ENCODE peak calls at places on chromosomes 2 and 18, in five cellular contexts. I, C, O, D and Y are unnamed samples.

GRCh38 chr2:7780345-7780744 is 863.1 kb downstream of the RNF144A start:
- DNase-seq in I (no peak), C (no peak), O (no peak), D (no peak), Y (no peak)

GRCh38 chr2:238790877-238791276 is 57.0 kb upstream of the TWIST2 start:
- DNase-seq in I (no peak), C (no peak), O (no peak), D (no peak), Y (no peak)

GRCh38 chr2:202064206-202064880 is 8.7 kb upstream of the KIAA2012 start:
- DNase-seq in I (peak; percentile 60), C (no peak), O (no peak), D (peak; percentile 27), Y (no peak)

GRCh38 chr2:106288873-106289272 is 94.8 kb upstream of the UXS1 start:
- DNase-seq in I (no peak), C (no peak), O (no peak), D (no peak), Y (no peak)

GRCh38 chr18:61597321-61597720 is 264.1 kb downstream of the CDH20 start:
- DNase-seq in I (no peak), C (no peak), O (no peak), D (no peak), Y (no peak)

GRCh38 chr2:25479761-25480160 is 138.0 kb upstream of the DNMT3A start:
- DNase-seq in I (no peak), C (no peak), O (no peak), D (no peak), Y (no peak)

GRCh38 chr2:207767461-207768167 is 2.1 kb downstream of the FZD5 start:
- DNase-seq in I (peak; percentile 78), C (peak; percentile 82), O (no peak), D (peak; percentile 74), Y (no peak)

GRCh38 chr2:84959494-84960156 is 11.3 kb upstream of the KCMF1 start:
- DNase-seq in I (peak; percentile 91), C (no peak), O (no peak), D (no peak), Y (no peak)

GRCh38 chr2:69961496-69961895 is at the start of gene ASPRV1:
- DNase-seq in I (peak; percentile 33), C (no peak), O (no peak), D (no peak), Y (no peak)

GRCh38 chr2:237674731-237675276 is 47.4 kb downstream of the LRRFIP1 start:
- DNase-seq in I (peak; percentile 79), C (peak; percentile 84), O (peak; percentile 61), D (peak; percentile 90), Y (no peak)

GRCh38 chr2:241771286-241772062 is 5.1 kb upstream of the GAL3ST2 start:
- DNase-seq in I (no peak), C (no peak), O (peak; percentile 53), D (peak; percentile 41), Y (no peak)

GRCh38 chr2:73293534-73294171 is at the start of gene EGR4:
- DNase-seq in I (peak; percentile 95), C (peak; percentile 57), O (peak; percentile 93), D (peak; percentile 93), Y (no peak)

GRCh38 chr2:1990724-1991123 is 246.4 kb upstream of the PXDN start:
- DNase-seq in I (no peak), C (no peak), O (no peak), D (peak; percentile 96), Y (no peak)

GRCh38 chr18:3720818-3721545 is 271.0 kb downstream of the TGIF1 start:
- DNase-seq in I (no peak), C (no peak), O (no peak), D (no peak), Y (no peak)

GRCh38 chr18:13566941-13567762 is 159.2 kb downstream of the FAM210A start:
- DNase-seq in I (no peak), C (no peak), O (no peak), D (no peak), Y (peak; percentile 55)

GRCh38 chr2:241066171-241066892 is 35.8 kb downstream of the MTERF4 start:
- DNase-seq in I (no peak), C (no peak), O (no peak), D (no peak), Y (no peak)

GRCh38 chr2:177724398-177725287 is 332.1 kb downstream of the AGPS start:
- DNase-seq in I (peak; percentile 77), C (peak; percentile 54), O (peak; percentile 12), D (peak; percentile 60), Y (no peak)

GRCh38 chr2:4217737-4218136 is 514.4 kb downstream of the DCDC2C start:
- DNase-seq in I (no peak), C (no peak), O (no peak), D (no peak), Y (no peak)

GRCh38 chr18:79828258-79828657 is 30.5 kb downstream of the KCNG2 start:
- DNase-seq in I (no peak), C (no peak), O (no peak), D (no peak), Y (no peak)

GRCh38 chr2:62426005-62426912 is 79.7 kb downstream of the TMEM17 start:
- DNase-seq in I (no peak), C (no peak), O (no peak), D (no peak), Y (no peak)

GRCh38 chr2:62423883-62424458 is 82.0 kb downstream of the TMEM17 start:
- DNase-seq in I (no peak), C (peak; percentile 69), O (no peak), D (no peak), Y (no peak)

GRCh38 chr2:62427146-62427545 is 78.8 kb downstream of the TMEM17 start:
- DNase-seq in I (no peak), C (no peak), O (no peak), D (no peak), Y (no peak)

GRCh38 chr2:62423235-62423634 is 82.8 kb downstream of the TMEM17 start:
- DNase-seq in I (peak; percentile 68), C (no peak), O (no peak), D (no peak), Y (no peak)

DNA sequence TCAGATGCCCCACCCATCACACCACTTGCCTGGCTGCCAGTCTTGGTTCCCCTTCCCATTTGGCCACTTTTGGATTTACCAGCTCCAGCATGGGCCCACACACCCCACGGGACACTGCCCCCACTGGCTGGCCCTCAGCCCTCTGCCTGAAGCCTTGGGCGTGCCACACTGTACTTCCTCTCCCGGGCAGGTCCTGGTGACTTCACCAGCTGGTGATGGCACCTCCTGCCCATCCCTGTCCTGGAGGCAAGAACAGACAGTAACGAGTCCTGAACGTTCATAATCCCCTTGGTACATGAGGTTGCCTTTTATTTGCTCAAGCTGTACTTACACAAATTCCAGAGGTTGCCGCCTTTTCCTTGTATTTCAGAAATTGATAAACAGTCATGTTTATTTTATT is 81.1 kb downstream of the TMEM17 start:
- DNase-seq in I (no peak), C (no peak), O (no peak), D (no peak), Y (no peak)
- TF ChIP-seq POLR2AphosphoS5 in I (no peak), C (no peak), O (no peak), D (no peak), Y (no peak)

GRCh38 chr2:63122921-63123320 is 72.3 kb downstream of the OTX1 start:
- DNase-seq in I (no peak), C (no peak), O (no peak), D (no peak), Y (no peak)

GRCh38 chr2:63121055-63121834 is 70.6 kb downstream of the OTX1 start:
- DNase-seq in I (peak; percentile 68), C (no peak), O (no peak), D (no peak), Y (no peak)

GRCh38 chr2:63124850-63125249 is 74.2 kb downstream of the OTX1 start:
- DNase-seq in I (no peak), C (no peak), O (no peak), D (no peak), Y (no peak)

GRCh38 chr2:63127594-63127993 is 77.0 kb downstream of the OTX1 start:
- DNase-seq in I (no peak), C (no peak), O (no peak), D (no peak), Y (no peak)

GRCh38 chr2:63124209-63124608 is 73.6 kb downstream of the OTX1 start:
- DNase-seq in I (no peak), C (no peak), O (no peak), D (no peak), Y (no peak)
- TF ChIP-seq POLR2AphosphoS5 in I (no peak), C (no peak), O (no peak), D (no peak), Y (no peak)

DNA sequence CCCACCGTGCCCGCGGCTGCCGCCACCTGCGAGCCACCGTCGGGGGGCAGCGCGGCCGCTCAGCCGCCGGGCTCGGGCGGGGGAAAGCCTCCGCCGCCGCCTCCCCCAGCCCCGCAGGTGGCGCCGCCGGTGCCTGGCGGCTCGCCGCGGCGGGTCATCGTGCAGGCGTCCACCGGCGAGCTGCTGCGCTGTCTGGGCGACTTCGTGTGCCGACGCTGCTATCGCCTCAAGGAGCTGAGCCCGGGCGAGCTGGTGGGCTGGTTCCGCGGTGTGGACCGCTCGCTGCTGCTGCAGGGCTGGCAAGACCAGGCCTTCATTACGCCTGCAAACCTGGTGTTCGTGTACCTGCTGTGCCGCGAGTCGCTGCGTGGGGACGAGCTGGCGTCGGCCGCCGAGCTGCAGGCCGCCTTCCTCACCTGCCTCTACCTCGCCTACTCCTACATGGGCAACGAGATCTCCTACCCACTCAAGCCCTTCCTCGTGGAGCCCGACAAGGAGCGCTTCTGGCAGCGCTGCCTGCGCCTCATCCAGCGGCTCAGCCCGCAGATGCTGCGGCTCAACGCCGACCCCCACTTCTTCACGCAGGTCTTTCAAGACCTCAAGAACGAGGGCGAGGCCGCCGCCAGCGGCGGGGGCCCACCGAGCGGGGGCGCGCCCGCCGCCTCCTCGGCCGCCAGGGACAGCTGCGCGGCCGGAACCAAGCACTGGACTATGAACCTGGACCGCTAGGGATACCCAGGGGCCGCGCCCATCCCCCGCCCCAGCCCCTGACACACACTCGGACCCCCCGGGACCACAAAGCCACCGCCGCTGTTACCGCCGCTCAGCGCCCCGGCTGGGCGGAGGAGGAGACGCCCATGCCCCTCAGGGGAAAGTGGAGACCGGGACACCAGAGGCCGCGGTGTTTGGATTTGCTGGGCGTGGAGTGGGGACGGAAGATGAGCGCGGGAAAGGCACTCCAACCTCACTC is 1.0 kb downstream of the CDK5R2 start:
- DNase-seq in I (peak; percentile 27), C (no peak), O (no peak), D (peak; percentile 45), Y (no peak)
- TF ChIP-seq POLR2AphosphoS5 in I (no peak), C (no peak), O (no peak), D (no peak), Y (no peak)

DNA sequence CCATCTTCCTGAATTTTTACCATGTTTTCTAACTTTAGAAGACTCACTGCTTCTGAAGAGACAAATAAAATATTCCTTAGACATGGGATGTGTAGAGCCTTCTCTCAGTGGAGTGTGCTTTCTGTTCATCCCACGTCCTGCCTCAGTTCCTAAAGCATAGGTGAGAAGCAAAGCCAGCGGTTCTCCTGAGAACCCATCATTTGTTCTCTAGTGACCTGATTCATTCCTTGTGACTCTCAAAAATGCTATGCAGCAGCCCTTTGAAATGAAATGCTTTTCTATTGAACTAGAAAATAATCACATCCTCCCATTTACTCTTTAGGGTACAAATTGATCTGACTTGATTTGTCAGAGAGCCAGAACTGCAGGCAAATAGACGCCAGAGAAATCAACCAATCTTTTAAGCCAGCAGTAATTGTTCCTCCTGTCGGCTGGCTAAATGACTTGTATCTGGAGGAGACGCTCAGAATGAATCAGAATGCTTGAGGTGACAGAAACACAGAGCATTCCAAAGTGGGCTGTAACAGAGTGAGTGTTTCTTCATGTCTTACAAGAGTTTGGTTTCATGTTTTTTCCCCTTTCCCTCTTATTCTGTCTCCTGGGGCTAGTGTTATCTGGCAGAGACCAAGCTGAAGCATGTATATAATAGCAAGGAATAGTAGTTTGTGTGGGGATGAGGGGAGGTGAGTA is 81.3 kb upstream of the TMEM178A start:
- DNase-seq in I (no peak), C (no peak), O (no peak), D (no peak), Y (no peak)
- TF ChIP-seq POLR2AphosphoS5 in I (no peak), C (no peak), O (no peak), D (no peak), Y (no peak)

GRCh38 chr2:127220807-127221527 is 868 bp upstream of the CYP27C1 start:
- DNase-seq in I (peak; percentile 75), C (no peak), O (no peak), D (no peak), Y (no peak)
- TF ChIP-seq POLR2AphosphoS5 in I (peak; percentile 44), C (no peak), O (no peak), D (no peak), Y (no peak)